ENCODE peak calls at places on chromosomes 3 and 15, in nine cellular contexts. U is ovary, M is HepG2, B is transverse colon, P is tibial nerve, R is suprapubic skin, Y is K562, C is A549, F is stomach. H is an unnamed sample.
A peak's percentile ranks its signal among the peaks of the same experiment; 100 is the strongest.

GRCh38 chr3:105791919-105792786 is 76.7 kb downstream of the CBLB start:
- DNase-seq in U (peak; percentile 79), M (peak; percentile 60), B (peak; percentile 47), P (peak; percentile 90), R (peak; percentile 83), Y (no peak), C (peak; percentile 35), F (peak; percentile 37), H (peak; percentile 93)

GRCh38 chr3:65988440-65988839 is 50.3 kb downstream of the MAGI1 start:
- DNase-seq in U (no peak), M (no peak), B (no peak), P (no peak), R (no peak), Y (no peak), C (no peak), F (no peak), H (no peak)

GRCh38 chr15:26126819-26127387 is 263.8 kb upstream of the ATP10A start:
- DNase-seq in U (no peak), M (no peak), B (no peak), P (no peak), R (no peak), Y (no peak), C (no peak), F (no peak), H (no peak)

GRCh38 chr3:169429328-169429727 is 234.2 kb downstream of the MECOM start:
- DNase-seq in U (no peak), M (no peak), B (no peak), P (no peak), R (no peak), Y (no peak), C (no peak), F (no peak), H (no peak)

GRCh38 chr3:32399030-32399620 is 7.5 kb downstream of the CMTM7 start:
- DNase-seq in U (no peak), M (peak; percentile 62), B (no peak), P (no peak), R (no peak), Y (peak; percentile 51), C (peak; percentile 48), F (no peak), H (no peak)

GRCh38 chr15:43186003-43186353 is 775 bp downstream of the CCNDBP1 start:
- DNase-seq in U (no peak), M (no peak), B (peak; percentile 35), P (no peak), R (no peak), Y (no peak), C (peak; percentile 16), F (no peak), H (no peak)

GRCh38 chr3:15969874-15970640 is 172.3 kb upstream of the ANKRD28 start:
- DNase-seq in U (no peak), M (no peak), B (no peak), P (no peak), R (no peak), Y (no peak), C (no peak), F (no peak), H (no peak)

GRCh38 chr15:95840004-95840403 is 490.5 kb upstream of the NR2F2 start:
- DNase-seq in U (peak; percentile 39), M (no peak), B (no peak), P (peak; percentile 57), R (no peak), Y (no peak), C (no peak), F (no peak), H (peak; percentile 81)

GRCh38 chr3:49745986-49746385 is 22.2 kb upstream of the GMPPB start:
- DNase-seq in U (no peak), M (no peak), B (no peak), P (no peak), R (no peak), Y (no peak), C (no peak), F (no peak), H (no peak)

GRCh38 chr3:2517479-2518188 is 419.0 kb downstream of the CNTN4 start:
- DNase-seq in U (no peak), M (no peak), B (no peak), P (no peak), R (no peak), Y (no peak), C (no peak), F (no peak), H (no peak)

GRCh38 chr3:2510746-2511145 is 412.1 kb downstream of the CNTN4 start:
- DNase-seq in U (no peak), M (no peak), B (no peak), P (no peak), R (no peak), Y (no peak), C (no peak), F (no peak), H (no peak)

GRCh38 chr3:2511356-2511755 is 412.7 kb downstream of the CNTN4 start:
- DNase-seq in U (no peak), M (no peak), B (no peak), P (no peak), R (no peak), Y (no peak), C (no peak), F (no peak), H (no peak)

GRCh38 chr3:2516762-2517441 is 418.2 kb downstream of the CNTN4 start:
- DNase-seq in U (no peak), M (no peak), B (no peak), P (no peak), R (no peak), Y (no peak), C (no peak), F (no peak), H (no peak)

DNA sequence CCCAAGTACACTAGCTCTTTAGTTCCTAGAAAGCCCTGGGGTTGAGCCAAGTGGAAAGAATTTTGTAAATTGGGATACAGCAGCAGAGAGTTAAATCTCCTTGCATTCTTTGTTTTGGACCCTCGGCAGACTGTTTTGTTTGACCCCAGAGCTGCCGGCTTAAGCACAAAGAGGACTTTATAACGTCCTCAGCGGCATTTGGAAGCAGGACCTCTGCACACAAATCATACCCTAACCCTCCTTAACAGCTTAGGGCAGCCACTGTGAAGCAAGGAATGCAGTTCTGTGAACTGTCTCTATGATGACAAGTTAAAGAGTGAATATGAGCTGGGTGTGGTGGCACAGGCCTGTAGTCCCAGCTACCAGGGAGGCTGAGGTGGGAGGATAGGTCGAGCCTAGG is 415.4 kb downstream of the CNTN4 start:
- DNase-seq in U (no peak), M (no peak), B (no peak), P (no peak), R (no peak), Y (no peak), C (no peak), F (no peak), H (no peak)
- H3K4me3 ChIP-seq in U (no peak overlapping the region), M (no peak overlapping the region), B (no peak overlapping the region), P (no peak overlapping the region), R (no peak overlapping the region), Y (no peak overlapping the region), C (no peak overlapping the region), F (no peak overlapping the region), H (no peak overlapping the region)

GRCh38 chr3:184040010-184040409 is 8.5 kb downstream of the HTR3D start:
- DNase-seq in U (no peak), M (peak; percentile 38), B (no peak), P (no peak), R (no peak), Y (peak; percentile 22), C (peak; percentile 34), F (peak; percentile 29), H (no peak)
- TF ChIP-seq EP300 in U (no peak), M (no peak), B (no peak), P (no peak), R (no peak), Y (no peak), C (no peak), F (no peak), H (no peak)

GRCh38 chr3:128180913-128181312 is 27.6 kb downstream of the EEFSEC start:
- DNase-seq in U (no peak), M (no peak), B (no peak), P (no peak), R (peak; percentile 23), Y (no peak), C (no peak), F (no peak), H (no peak)

GRCh38 chr3:128177865-128178264 is 24.6 kb downstream of the EEFSEC start:
- DNase-seq in U (no peak), M (no peak), B (no peak), P (no peak), R (no peak), Y (no peak), C (no peak), F (no peak), H (no peak)

GRCh38 chr3:128178782-128179473 is 25.6 kb downstream of the EEFSEC start:
- DNase-seq in U (no peak), M (peak; percentile 23), B (no peak), P (no peak), R (no peak), Y (no peak), C (no peak), F (no peak), H (no peak)

GRCh38 chr3:128179474-128179819 is 26.2 kb downstream of the EEFSEC start:
- DNase-seq in U (no peak), M (no peak), B (no peak), P (no peak), R (no peak), Y (no peak), C (no peak), F (no peak), H (no peak)

DNA sequence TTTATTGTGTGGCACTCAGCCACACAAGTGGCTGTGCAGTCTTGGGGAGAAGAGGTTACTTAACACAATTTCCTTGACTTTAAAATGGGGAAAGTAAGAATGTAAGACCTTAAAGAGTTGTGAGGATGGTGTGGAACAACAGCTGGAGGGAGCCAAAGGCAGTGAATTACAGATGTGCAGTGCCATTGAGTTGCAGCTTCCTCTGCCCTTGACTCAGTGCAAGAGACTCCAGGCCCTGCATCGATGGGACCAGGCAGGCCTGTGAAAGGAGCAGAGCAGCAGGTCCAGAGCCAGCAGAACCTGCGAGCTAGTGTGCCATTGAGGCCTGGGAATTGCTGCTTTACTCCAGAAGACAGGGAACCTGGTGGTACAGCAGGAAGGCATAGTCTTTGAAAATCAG is 27.2 kb downstream of the EEFSEC start:
- DNase-seq in U (no peak), M (no peak), B (no peak), P (no peak), R (no peak), Y (no peak), C (no peak), F (no peak), H (no peak)
- TF ChIP-seq CTCF in U (no peak), M (no peak), B (no peak), P (peak; percentile 3), R (no peak), Y (no peak), C (no peak), F (no peak), H (no peak)

GRCh38 chr3:127212231-127212630 is 19.3 kb downstream of the PRR23E start:
- DNase-seq in U (no peak), M (no peak), B (no peak), P (no peak), R (peak; percentile 41), Y (no peak), C (no peak), F (no peak), H (no peak)
- H3K4me3 ChIP-seq in U (no peak overlapping the region), M (no peak overlapping the region), B (no peak overlapping the region), P (no peak overlapping the region), R (no peak overlapping the region), Y (no peak overlapping the region), C (no peak overlapping the region), F (no peak overlapping the region), H (no peak overlapping the region)